ENCODE peak calls at places on chromosomes 6 and 20, in ten cellular contexts. P is psoas muscle; O is Peyer's patch; X is cardiac muscle cell; H is fibroblast of lung; I is thyroid gland; C is breast epithelium; B is endodermal cell; Y is A549; F is CD4-positive, alpha-beta T cell. A is an unnamed sample.

GRCh38 chr20:19433371-19434316 is 221.2 kb downstream of the SLC24A3 start:
- DNase-seq in P (no peak), O (no peak), X (no peak), H (peak; percentile 16), I (no peak), C (no peak), B (no peak), Y (no peak), F (no peak), A (no peak)

GRCh38 chr6:122012576-122012975 is 386.9 kb upstream of the HSF2 start:
- DNase-seq in P (no peak), O (no peak), X (no peak), H (no peak), I (no peak), C (no peak), B (no peak), Y (no peak), F (no peak), A (no peak)

GRCh38 chr20:17171750-17172149 is 55.1 kb upstream of the PCSK2 start:
- DNase-seq in P (no peak), O (no peak), X (no peak), H (no peak), I (no peak), C (no peak), B (no peak), Y (no peak), F (no peak), A (no peak)

GRCh38 chr20:12110711-12111110 is 193.0 kb downstream of the BTBD3 start:
- DNase-seq in P (no peak), O (no peak), X (no peak), H (no peak), I (no peak), C (no peak), B (no peak), Y (no peak), F (no peak), A (no peak)

GRCh38 chr20:54044156-54044555 is 26.2 kb downstream of the BCAS1 start:
- DNase-seq in P (no peak), O (no peak), X (no peak), H (peak; percentile 74), I (no peak), C (no peak), B (no peak), Y (no peak), F (no peak), A (no peak)

GRCh38 chr6:156886409-156886808 is 109.2 kb downstream of the ARID1B start:
- DNase-seq in P (no peak), O (no peak), X (no peak), H (no peak), I (no peak), C (no peak), B (no peak), Y (no peak), F (no peak), A (peak; percentile 39)

GRCh38 chr20:40286991-40287531 is 402.0 kb downstream of the MAFB start:
- DNase-seq in P (peak; percentile 94), O (peak; percentile 68), X (no peak), H (peak; percentile 69), I (peak; percentile 95), C (peak; percentile 89), B (no peak), Y (no peak), F (no peak), A (no peak)

GRCh38 chr6:134819236-134819635 is 130.7 kb downstream of the ALDH8A1 start:
- DNase-seq in P (no peak), O (no peak), X (no peak), H (no peak), I (no peak), C (no peak), B (no peak), Y (no peak), F (no peak), A (no peak)

GRCh38 chr20:21225215-21225947 is 77.8 kb upstream of the XRN2 start:
- DNase-seq in P (no peak), O (no peak), X (no peak), H (peak; percentile 28), I (no peak), C (no peak), B (no peak), Y (no peak), F (no peak), A (no peak)

GRCh38 chr6:137799950-137800568 is 67.0 kb upstream of the TNFAIP3 start:
- DNase-seq in P (no peak), O (no peak), X (peak; percentile 33), H (peak; percentile 63), I (peak; percentile 55), C (no peak), B (peak; percentile 67), Y (peak; percentile 54), F (no peak), A (peak; percentile 80)

GRCh38 chr6:149431905-149432775 is 32.1 kb downstream of the SUMO4 start:
- DNase-seq in P (peak; percentile 93), O (peak; percentile 91), X (peak; percentile 93), H (peak; percentile 83), I (peak; percentile 93), C (peak; percentile 87), B (peak; percentile 99), Y (peak; percentile 80), F (peak; percentile 92), A (peak; percentile 96)

GRCh38 chr6:35181313-35181932 is 32.3 kb upstream of the SCUBE3 start:
- DNase-seq in P (no peak), O (no peak), X (peak; percentile 43), H (peak; percentile 78), I (peak; percentile 90), C (no peak), B (no peak), Y (no peak), F (no peak), A (peak; percentile 50)

GRCh38 chr6:35177586-35177985 is 36.2 kb upstream of the SCUBE3 start:
- DNase-seq in P (no peak), O (no peak), X (no peak), H (no peak), I (no peak), C (no peak), B (no peak), Y (no peak), F (no peak), A (no peak)

GRCh38 chr6:35177139-35177538 is 36.0 kb upstream of the TCP11 start:
- DNase-seq in P (no peak), O (no peak), X (no peak), H (no peak), I (no peak), C (no peak), B (peak; percentile 35), Y (no peak), F (no peak), A (no peak)

GRCh38 chr6:35178012-35178411 is 35.7 kb upstream of the SCUBE3 start:
- DNase-seq in P (no peak), O (no peak), X (no peak), H (no peak), I (no peak), C (no peak), B (peak; percentile 26), Y (no peak), F (no peak), A (no peak)

DNA sequence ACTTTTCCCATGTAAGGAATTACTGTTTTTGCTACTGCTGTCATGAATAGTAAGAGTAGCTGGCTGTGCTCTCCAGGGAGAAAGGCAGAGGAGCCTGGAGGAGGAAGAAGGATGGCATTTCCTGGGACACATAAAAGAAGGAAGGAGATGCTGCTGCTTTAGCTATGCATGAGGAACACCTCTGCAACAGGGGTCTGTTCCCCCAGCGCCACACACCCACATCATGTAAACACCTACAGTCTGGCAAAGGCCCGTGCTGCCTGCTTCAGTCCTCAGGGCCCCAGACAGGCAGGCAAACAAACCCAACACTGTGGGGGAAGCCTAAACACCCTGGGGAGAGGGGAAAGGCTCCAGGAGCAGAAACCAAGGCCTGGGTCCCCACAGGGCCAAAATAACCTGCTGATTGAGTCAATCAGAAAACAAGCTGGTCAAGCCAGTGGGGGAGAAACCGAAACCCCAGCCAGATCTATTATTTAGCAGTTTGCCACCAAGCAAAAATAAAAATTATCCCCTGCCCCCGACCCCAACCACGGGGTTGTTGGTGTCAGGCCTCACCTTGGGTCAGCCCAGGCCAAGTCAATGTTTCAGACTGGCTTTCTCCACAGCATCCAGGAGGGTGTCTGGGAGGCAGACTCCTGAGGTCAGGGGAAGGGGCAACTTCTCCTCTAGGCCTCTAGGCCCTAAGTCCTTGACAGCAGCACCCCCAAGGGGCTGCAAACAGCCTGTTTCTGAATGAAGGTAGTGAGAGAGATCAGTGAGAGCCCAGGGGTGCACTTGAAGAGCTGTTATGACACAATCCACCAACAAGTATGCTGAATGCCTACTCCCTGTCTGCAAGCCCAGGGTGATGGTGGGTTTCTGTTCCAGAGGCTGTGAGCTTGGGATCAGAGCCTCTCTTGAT is 34.6 kb upstream of the SCUBE3 start:
- DNase-seq in P (no peak), O (no peak), X (peak; percentile 34), H (no peak), I (peak; percentile 41), C (no peak), B (peak; percentile 77), Y (no peak), F (no peak), A (no peak)
- TF ChIP-seq CTCF in P (no peak), O (no peak), X (no peak), H (no peak), I (no peak), C (no peak), B (peak; percentile 54), Y (no peak), F (no peak), A (no peak)

GRCh38 chr6:129637340-129638054 is 72.5 kb downstream of the ARHGAP18 start:
- DNase-seq in P (no peak), O (no peak), X (no peak), H (no peak), I (no peak), C (no peak), B (no peak), Y (peak; percentile 87), F (no peak), A (no peak)
- H3K27ac ChIP-seq in P (no peak overlapping the region), O (no peak overlapping the region), X (no peak overlapping the region), H (peak overlapping the region; percentile 75), I (peak overlapping the region; percentile 27), C (no peak overlapping the region), B (no peak overlapping the region), Y (peak overlapping the region; percentile 87), F (no peak overlapping the region), A (peak overlapping the region; percentile 76)

GRCh38 chr6:158559895-158560786 is at the start of gene TMEM181:
- DNase-seq in P (peak; percentile 93), O (peak; percentile 93), X (peak; percentile 93), H (peak; percentile 82), I (peak; percentile 83), C (peak; percentile 69), B (peak; percentile 90), Y (peak; percentile 76), F (peak; percentile 90), A (peak; percentile 90)
- TF ChIP-seq CTCF in P (no peak), O (no peak), X (no peak), H (no peak), I (no peak), C (no peak), B (no peak), Y (no peak), F (no peak), A (no peak)

DNA sequence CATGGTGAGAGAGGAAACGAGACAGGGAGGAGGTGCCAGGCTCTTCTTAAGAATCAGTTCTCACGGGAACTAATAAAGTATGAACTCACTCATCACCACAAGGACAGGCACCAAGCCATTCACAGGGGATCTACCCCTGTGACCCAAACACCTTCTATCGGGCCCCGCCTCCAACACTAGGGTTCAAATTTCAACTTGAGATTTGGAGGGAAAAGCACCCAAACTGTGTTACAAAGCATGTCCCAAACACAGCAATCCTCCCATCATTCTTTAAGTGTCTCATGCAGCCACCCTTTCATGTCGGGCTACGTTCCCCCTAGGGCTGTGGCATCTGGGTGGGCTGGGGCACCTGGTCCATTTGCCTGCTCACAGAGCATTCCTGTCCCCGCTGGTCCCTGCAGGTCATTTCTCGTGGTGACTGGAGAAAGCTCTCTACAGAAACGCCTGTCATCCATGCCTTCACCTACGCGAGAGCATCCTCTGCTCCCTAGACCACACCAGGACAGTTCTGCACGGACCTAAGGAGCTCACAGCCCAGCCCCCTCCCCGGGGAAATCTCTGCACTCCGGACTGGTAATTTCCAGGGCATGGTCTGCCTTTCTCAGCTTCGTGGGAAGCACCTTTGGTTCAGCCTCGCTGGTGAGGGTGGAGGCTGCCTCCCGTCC is 79.6 kb downstream of the TTLL2 start:
- DNase-seq in P (no peak), O (no peak), X (no peak), H (no peak), I (no peak), C (no peak), B (peak; percentile 39), Y (no peak), F (no peak), A (no peak)
- H3K27ac ChIP-seq in P (no peak overlapping the region), O (no peak overlapping the region), X (no peak overlapping the region), H (no peak overlapping the region), I (no peak overlapping the region), C (no peak overlapping the region), B (no peak overlapping the region), Y (no peak overlapping the region), F (no peak overlapping the region), A (no peak overlapping the region)